ENCODE peak calls at places on chromosome 18, in six cellular contexts. Q is HepG2, K is H1, X is ovary, M is GM12878, W is A549. P is an unnamed sample.

GRCh38 chr18:55588001-55588875 is at the start of gene TCF4:
- DNase-seq in Q (no peak), K (peak; percentile 72), X (peak; percentile 70), M (no peak), W (peak; percentile 12), P (peak; percentile 80)

GRCh38 chr18:35973650-35974049 is 1.2 kb downstream of the RMP24 start:
- DNase-seq in Q (no peak), K (no peak), X (no peak), M (no peak), W (no peak), P (no peak)

GRCh38 chr18:44778788-44779187 is 98.1 kb downstream of the SETBP1 start:
- DNase-seq in Q (no peak), K (no peak), X (no peak), M (no peak), W (no peak), P (no peak)

GRCh38 chr18:67402543-67402942 is 114.0 kb downstream of the DSEL start:
- DNase-seq in Q (no peak), K (no peak), X (no peak), M (no peak), W (no peak), P (no peak)

GRCh38 chr18:74896390-74896991 is 298.8 kb downstream of the ZNF407 start:
- DNase-seq in Q (peak; percentile 62), K (peak; percentile 48), X (no peak), M (no peak), W (no peak), P (no peak)

GRCh38 chr18:70047931-70048603 is 100.4 kb upstream of the CD226 start:
- DNase-seq in Q (no peak), K (no peak), X (no peak), M (no peak), W (no peak), P (no peak)

GRCh38 chr18:61765097-61765496 is 127.7 kb downstream of the RNF152 start:
- DNase-seq in Q (no peak), K (no peak), X (no peak), M (no peak), W (no peak), P (no peak)

GRCh38 chr18:13437801-13438506 is 219.4 kb downstream of the LDLRAD4 start:
- DNase-seq in Q (no peak), K (no peak), X (no peak), M (no peak), W (no peak), P (peak; percentile 33)

GRCh38 chr18:26040051-26040656 is 50.3 kb downstream of the SS18 start:
- DNase-seq in Q (no peak), K (no peak), X (no peak), M (no peak), W (no peak), P (no peak)

GRCh38 chr18:6598657-6599056 is 130.9 kb upstream of the ARHGAP28 start:
- DNase-seq in Q (no peak), K (no peak), X (no peak), M (no peak), W (no peak), P (no peak)

GRCh38 chr18:36634573-36635216 is 194.1 kb downstream of the TPGS2 start:
- DNase-seq in Q (no peak), K (no peak), X (no peak), M (no peak), W (no peak), P (no peak)

GRCh38 chr18:54215069-54215468 is 9.4 kb downstream of the MBD2 start:
- DNase-seq in Q (no peak), K (no peak), X (no peak), M (no peak), W (no peak), P (no peak)

GRCh38 chr18:44818668-44819403 is 138.1 kb downstream of the SETBP1 start:
- DNase-seq in Q (no peak), K (no peak), X (no peak), M (no peak), W (no peak), P (no peak)

GRCh38 chr18:41923495-41923894 is 31.5 kb upstream of the PIK3C3 start:
- DNase-seq in Q (no peak), K (no peak), X (no peak), M (no peak), W (no peak), P (no peak)

GRCh38 chr18:3675994-3676393 is 226.0 kb downstream of the TGIF1 start:
- DNase-seq in Q (no peak), K (no peak), X (no peak), M (no peak), W (no peak), P (no peak)

GRCh38 chr18:73791081-73791480 is 356.6 kb downstream of the FBXO15 start:
- DNase-seq in Q (no peak), K (no peak), X (no peak), M (no peak), W (no peak), P (no peak)

GRCh38 chr18:74412106-74412880 is 44.8 kb downstream of the DIPK1C start:
- DNase-seq in Q (no peak), K (peak; percentile 53), X (no peak), M (no peak), W (no peak), P (no peak)

GRCh38 chr18:2139676-2140075 is 431.6 kb downstream of the METTL4 start:
- DNase-seq in Q (no peak), K (no peak), X (no peak), M (no peak), W (no peak), P (no peak)

GRCh38 chr18:29749699-29750098 is 1292.8 kb downstream of the DSC3 start:
- DNase-seq in Q (no peak), K (no peak), X (no peak), M (no peak), W (no peak), P (no peak)

GRCh38 chr18:79933765-79934164 is 17.7 kb downstream of the SLC66A2 start:
- DNase-seq in Q (peak; percentile 81), K (peak; percentile 19), X (no peak), M (no peak), W (no peak), P (peak; percentile 40)

GRCh38 chr18:32126538-32126937 is 34.9 kb downstream of the RNF138 start:
- DNase-seq in Q (no peak), K (no peak), X (no peak), M (no peak), W (no peak), P (no peak)

GRCh38 chr18:44654555-44654954 is 26.1 kb upstream of the SETBP1 start:
- DNase-seq in Q (no peak), K (no peak), X (no peak), M (no peak), W (no peak), P (no peak)

GRCh38 chr18:47873625-47874024 is 56.8 kb downstream of the SMAD2 start:
- DNase-seq in Q (no peak), K (no peak), X (no peak), M (no peak), W (no peak), P (no peak)

GRCh38 chr18:3211236-3211992 is 8.4 kb downstream of the MYOM1 start:
- DNase-seq in Q (peak; percentile 69), K (no peak), X (no peak), M (no peak), W (no peak), P (no peak)

GRCh38 chr18:66560092-66560491 is 43.8 kb downstream of the CDH19 start:
- DNase-seq in Q (peak; percentile 34), K (no peak), X (no peak), M (no peak), W (no peak), P (no peak)

GRCh38 chr18:3425030-3425429 is 24.9 kb upstream of the TGIF1 start:
- DNase-seq in Q (no peak), K (no peak), X (no peak), M (no peak), W (no peak), P (no peak)

GRCh38 chr18:54415086-54415485 is 57.4 kb downstream of the C18orf54 start:
- DNase-seq in Q (no peak), K (no peak), X (no peak), M (no peak), W (no peak), P (no peak)

GRCh38 chr18:58345064-58345463 is 283.8 kb downstream of the ALPK2 start:
- DNase-seq in Q (no peak), K (no peak), X (no peak), M (no peak), W (no peak), P (no peak)
- H3K4me3 ChIP-seq in Q (no peak overlapping the region), K (no peak overlapping the region), X (no peak overlapping the region), M (no peak overlapping the region), W (no peak overlapping the region), P (no peak overlapping the region)

DNA sequence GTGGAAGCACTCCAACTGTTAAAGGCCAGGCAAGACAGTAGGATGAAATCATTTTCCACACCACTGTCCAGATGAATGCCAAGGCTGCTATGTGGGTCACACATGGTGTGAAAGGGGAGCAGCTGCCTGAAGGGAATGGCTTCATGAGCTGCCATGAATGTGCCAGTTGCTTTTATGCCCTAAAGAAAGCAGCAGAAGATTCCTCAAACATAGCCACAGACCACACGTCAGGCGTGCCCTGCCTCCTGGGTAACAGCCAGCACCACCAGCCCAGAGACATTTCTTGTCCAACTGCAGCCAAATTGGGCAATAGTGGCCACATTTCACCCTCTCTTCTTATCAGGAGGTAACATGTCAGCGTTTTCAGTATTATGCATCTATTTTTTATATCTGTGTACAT is 130.2 kb downstream of the MTCL1 start:
- DNase-seq in Q (no peak), K (no peak), X (no peak), M (no peak), W (no peak), P (peak; percentile 70)
- TF ChIP-seq EP300 in Q (no peak), K (no peak), X (no peak), M (no peak), W (no peak), P (no peak)

GRCh38 chr18:23134780-23135678 is at the start of gene CABLES1:
- DNase-seq in Q (peak; percentile 74), K (peak; percentile 77), X (peak; percentile 73), M (no peak), W (peak; percentile 54), P (peak; percentile 84)
- TF ChIP-seq POLR2A in Q (no peak), K (peak; percentile 80), X (no peak), M (peak; percentile 65), W (peak; percentile 11), P (no peak)

GRCh38 chr18:11274144-11274762 is 124.9 kb upstream of the PIEZO2 start:
- DNase-seq in Q (peak; percentile 90), K (no peak), X (no peak), M (no peak), W (no peak), P (no peak)

GRCh38 chr18:11272516-11272915 is 123.1 kb upstream of the PIEZO2 start:
- DNase-seq in Q (no peak), K (no peak), X (no peak), M (no peak), W (no peak), P (no peak)

GRCh38 chr18:11268691-11269686 is 119.6 kb upstream of the PIEZO2 start:
- DNase-seq in Q (no peak), K (no peak), X (no peak), M (no peak), W (no peak), P (peak; percentile 74)
- H3K4me3 ChIP-seq in Q (no peak overlapping the region), K (no peak overlapping the region), X (no peak overlapping the region), M (no peak overlapping the region), W (no peak overlapping the region), P (peak overlapping the region; percentile 21)

DNA sequence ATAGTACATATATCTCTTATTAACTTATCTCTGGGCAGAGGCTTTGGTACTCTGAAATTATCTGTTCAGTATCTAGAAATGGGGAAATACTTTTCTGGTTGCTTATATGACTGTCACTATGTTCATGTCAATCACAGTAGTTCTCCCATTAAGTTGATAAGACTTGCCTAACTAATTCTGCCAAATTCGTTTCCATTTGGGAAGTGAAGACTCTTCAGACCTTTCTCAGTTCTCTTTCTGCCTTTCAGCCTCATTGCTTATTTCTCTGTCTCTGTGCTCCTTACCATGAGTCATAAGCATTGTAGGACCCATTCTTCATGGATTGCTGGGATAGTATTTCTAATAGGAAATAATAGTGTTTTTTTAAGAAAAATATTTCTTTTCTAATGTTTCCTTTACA is 113.5 kb downstream of the PHLPP1 start:
- DNase-seq in Q (no peak), K (no peak), X (no peak), M (no peak), W (no peak), P (no peak)
- TF ChIP-seq EP300 in Q (no peak), K (no peak), X (no peak), M (no peak), W (no peak), P (no peak)